ENCODE peak calls at places on chromosomes 6 and 20, in seven cellular contexts. T, W, B, V, D, F and K are unnamed samples.

GRCh38 chr6:157428418-157429202 is 47.6 kb downstream of the ZDHHC14 start:
- DNase-seq in T (no peak), W (no peak), B (peak), V (no peak), D (peak), F (no peak), K (no peak)

GRCh38 chr6:79079425-79080130 is 1.5 kb upstream of the PHIP start:
- DNase-seq in T (no peak), W (no peak), B (no peak), V (no peak), D (no peak), F (no peak), K (no peak)

GRCh38 chr6:10112871-10113584 is 301.8 kb downstream of the TFAP2A start:
- DNase-seq in T (peak), W (no peak), B (no peak), V (no peak), D (no peak), F (no peak), K (no peak)

GRCh38 chr6:111804627-111805235 is 68.5 kb downstream of the FYN start:
- DNase-seq in T (no peak), W (no peak), B (no peak), V (peak), D (no peak), F (no peak), K (no peak)

GRCh38 chr20:3970016-3970415 is 45.3 kb downstream of the RNF24 start:
- DNase-seq in T (no peak), W (no peak), B (no peak), V (no peak), D (peak), F (no peak), K (no peak)

GRCh38 chr20:35604444-35604750 is 11.2 kb upstream of the SPAG4 start:
- DNase-seq in T (peak), W (peak), B (no peak), V (no peak), D (peak), F (no peak), K (no peak)

GRCh38 chr6:150511313-150511712 is 88.4 kb upstream of the PLEKHG1 start:
- DNase-seq in T (no peak), W (no peak), B (no peak), V (no peak), D (no peak), F (no peak), K (no peak)

GRCh38 chr20:19786311-19786710 is 28.3 kb downstream of the RIN2 start:
- DNase-seq in T (no peak), W (no peak), B (no peak), V (no peak), D (no peak), F (peak), K (no peak)

GRCh38 chr20:5400164-5400762 is 83.5 kb upstream of the PROKR2 start:
- DNase-seq in T (no peak), W (no peak), B (no peak), V (no peak), D (peak), F (no peak), K (no peak)

GRCh38 chr6:70894001-70894400 is 62.9 kb downstream of the B3GAT2 start:
- DNase-seq in T (no peak), W (no peak), B (no peak), V (no peak), D (no peak), F (no peak), K (no peak)

GRCh38 chr6:138004423-138005287 is 102.6 kb downstream of the PERP start:
- DNase-seq in T (no peak), W (no peak), B (no peak), V (no peak), D (peak), F (peak), K (no peak)

GRCh38 chr20:34709836-34710567 is 5.9 kb downstream of the TP53INP2 start:
- DNase-seq in T (peak), W (peak), B (no peak), V (peak), D (no peak), F (peak), K (peak)

GRCh38 chr6:127855542-127856159 is 45.2 kb downstream of the THEMIS start:
- DNase-seq in T (no peak), W (no peak), B (peak), V (no peak), D (peak), F (no peak), K (no peak)

GRCh38 chr6:13398081-13398406 is 69.7 kb upstream of the TBC1D7 start:
- DNase-seq in T (no peak), W (no peak), B (no peak), V (no peak), D (no peak), F (peak), K (no peak)

GRCh38 chr6:144767066-144767465 is 481.9 kb downstream of the UTRN start:
- DNase-seq in T (no peak), W (no peak), B (no peak), V (no peak), D (no peak), F (no peak), K (no peak)
- TF ChIP-seq POLR2AphosphoS5 in T (no peak), W (no peak), B (no peak), V (no peak), D (no peak), F (no peak), K (no peak)

GRCh38 chr6:56618050-56618449 is 24.6 kb downstream of the DST start:
- DNase-seq in T (no peak), W (no peak), B (no peak), V (no peak), D (no peak), F (no peak), K (no peak)
- TF ChIP-seq CTCF in T (peak), W (peak), B (peak), V (no peak), D (no peak), F (no peak), K (no peak)

GRCh38 chr6:148746363-148747144 is at the start of gene UST:
- DNase-seq in T (peak), W (peak), B (no peak), V (peak), D (no peak), F (peak), K (no peak)
- TF ChIP-seq POLR2AphosphoS5 in T (no peak), W (peak), B (no peak), V (peak), D (no peak), F (no peak), K (peak)

GRCh38 chr20:17043323-17043722 is 183.5 kb upstream of the PCSK2 start:
- DNase-seq in T (no peak), W (no peak), B (no peak), V (no peak), D (no peak), F (no peak), K (no peak)
- TF ChIP-seq CTCF in T (no peak), W (no peak), B (no peak), V (no peak), D (no peak), F (no peak), K (no peak)

DNA sequence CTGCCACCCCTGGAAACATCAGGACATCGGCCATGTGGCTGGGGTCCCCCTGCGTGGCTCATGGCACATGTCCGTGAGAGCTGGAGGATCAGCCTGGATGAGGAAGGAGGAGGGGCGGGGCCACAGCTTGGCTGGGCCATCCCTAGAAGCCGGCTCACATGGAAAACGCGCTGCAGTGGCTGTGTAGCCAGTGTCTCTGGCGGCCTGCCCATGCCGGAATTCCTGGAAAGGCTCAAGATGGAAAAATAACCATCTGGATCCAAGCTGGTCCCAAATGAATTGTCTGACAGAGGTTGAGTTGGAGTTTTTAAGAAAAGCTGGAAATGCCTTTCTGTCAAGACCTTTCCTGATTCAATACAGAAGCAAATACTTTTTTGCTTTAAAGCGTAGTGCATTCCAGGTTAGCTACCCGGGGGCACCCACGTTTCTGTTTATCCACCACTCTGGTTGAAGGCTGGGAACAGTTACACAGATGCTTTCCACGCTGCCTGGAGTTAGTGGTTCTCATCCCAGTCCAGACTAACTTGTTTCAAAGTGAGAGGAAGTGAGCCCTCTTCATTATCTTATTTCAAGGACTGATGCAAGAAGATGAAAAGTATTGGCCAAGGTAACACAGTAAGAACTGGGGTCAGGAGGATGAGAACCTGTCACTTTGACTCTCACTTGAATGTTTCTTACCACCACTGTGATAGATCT is 99.0 kb downstream of the GMPR start:
- DNase-seq in T (peak), W (peak), B (no peak), V (peak), D (no peak), F (no peak), K (no peak)
- TF ChIP-seq POLR2AphosphoS5 in T (peak), W (peak), B (no peak), V (peak), D (no peak), F (no peak), K (peak)